ENCODE peak calls at places on chromosomes 1 and 21, in ten cellular contexts. G, C, Z, F, B, L, E, A, K and O are unnamed samples.

GRCh38 chr1:172874950-172875349 is 175.8 kb downstream of the TNFSF18 start:
- DNase-seq in F (no peak), Z (peak; percentile 37), A (no peak), G (no peak), E (no peak), K (no peak), L (peak; percentile 25), C (no peak), B (no peak), O (no peak)

GRCh38 chr1:28582248-28582615 is 9.8 kb upstream of the RAB42 start:
- DNase-seq in Z (peak; percentile 42), K (peak; percentile 58), F (no peak), A (no peak), B (no peak), C (no peak), G (no peak), L (no peak), E (no peak), O (no peak)

GRCh38 chr1:22806584-22806983 is 95.9 kb downstream of the EPHB2 start:
- DNase-seq in B (no peak), E (no peak), C (no peak), A (no peak), L (no peak), Z (no peak), K (no peak), F (peak; percentile 1), G (no peak), O (no peak)

GRCh38 chr1:219812491-219813221 is 115.7 kb downstream of the SLC30A10 start:
- DNase-seq in G (peak; percentile 11), K (peak; percentile 87), B (peak; percentile 85), E (no peak), A (no peak), Z (peak; percentile 63), F (no peak), L (peak; percentile 67), C (no peak), O (peak; percentile 54)

GRCh38 chr21:42156690-42157605 is 62.0 kb upstream of the ABCG1 start:
- DNase-seq in K (no peak), B (no peak), Z (no peak), L (no peak), E (no peak), F (peak; percentile 45), C (no peak), A (no peak), G (no peak), O (peak; percentile 41)

GRCh38 chr1:245583081-245583480 is 428.3 kb downstream of the KIF26B start:
- DNase-seq in E (no peak), G (no peak), A (no peak), K (no peak), F (no peak), Z (no peak), L (no peak), B (no peak), C (no peak), O (no peak)

GRCh38 chr1:232704256-232704655 is 74.3 kb upstream of the SIPA1L2 start:
- DNase-seq in A (no peak), B (no peak), G (no peak), E (no peak), Z (no peak), L (no peak), K (no peak), F (no peak), C (no peak), O (no peak)

GRCh38 chr1:160472112-160472511 is 50.9 kb downstream of the SLAMF6 start:
- DNase-seq in L (no peak), E (no peak), A (no peak), G (no peak), C (no peak), B (no peak), K (no peak), Z (no peak), F (no peak), O (no peak)

GRCh38 chr1:212147581-212148033 is 112.1 kb downstream of the DTL start:
- DNase-seq in F (no peak), Z (no peak), C (no peak), G (no peak), K (peak; percentile 60), B (no peak), L (no peak), A (peak; percentile 80), E (no peak), O (no peak)

GRCh38 chr1:10573446-10573845 is 98.7 kb downstream of the PEX14 start:
- DNase-seq in A (no peak), F (no peak), B (no peak), K (no peak), Z (no peak), C (no peak), G (no peak), L (peak; percentile 41), E (no peak), O (no peak)

GRCh38 chr1:40004857-40005256 is 35.7 kb upstream of the CAP1 start:
- DNase-seq in B (no peak), L (no peak), Z (peak; percentile 83), E (no peak), F (no peak), K (no peak), C (no peak), G (no peak), A (no peak), O (no peak)

GRCh38 chr1:40740039-40740991 is 43.3 kb upstream of the KCNQ4 start:
- DNase-seq in B (peak; percentile 24), A (no peak), F (no peak), C (no peak), G (no peak), K (no peak), L (no peak), E (no peak), Z (no peak), O (no peak)